ENCODE peak calls at places on chromosomes 3 and 15, in ten cellular contexts. N is endodermal cell, I is lung, X is right cardiac atrium, Y is HepG2, M is heart right ventricle, H is AG10803, K is thyroid gland, E is astrocyte, T is A549. S is an unnamed sample.

GRCh38 chr15:85329561-85330421 is 50.6 kb upstream of the AKAP13 start:
- DNase-seq in N (no peak), T (peak; percentile 44), K (peak; percentile 44), Y (no peak), E (peak; percentile 42), H (peak; percentile 63), I (no peak), M (no peak), X (no peak), S (no peak)

GRCh38 chr3:14177580-14178246 is 688 bp downstream of the XPC start:
- DNase-seq in H (no peak), Y (peak; percentile 15), M (no peak), I (no peak), N (no peak), E (peak; percentile 13), X (no peak), K (no peak), T (no peak), S (no peak)

GRCh38 chr15:66130496-66131014 is 123.0 kb downstream of the MEGF11 start:
- DNase-seq in T (no peak), K (no peak), Y (no peak), X (no peak), E (no peak), M (no peak), I (no peak), N (no peak), H (no peak), S (no peak)

GRCh38 chr3:187916072-187916471 is 170.8 kb upstream of the BCL6 start:
- DNase-seq in M (no peak), Y (no peak), I (no peak), K (no peak), X (no peak), E (no peak), N (no peak), H (no peak), T (no peak), S (no peak)

GRCh38 chr15:37104413-37105392 is 4.4 kb upstream of the MEIS2 start:
- DNase-seq in X (no peak), E (no peak), T (no peak), Y (no peak), N (peak; percentile 59), M (no peak), K (no peak), H (no peak), I (no peak), S (peak; percentile 45)

GRCh38 chr3:62046326-62046725 is 327.0 kb downstream of the FEZF2 start:
- DNase-seq in M (no peak), K (no peak), I (no peak), H (peak; percentile 34), E (peak; percentile 56), Y (no peak), N (no peak), X (no peak), T (no peak), S (no peak)

GRCh38 chr3:50850639-50851511 is 176.1 kb downstream of the DOCK3 start:
- DNase-seq in E (no peak), M (no peak), I (no peak), K (no peak), X (no peak), Y (no peak), T (no peak), H (no peak), N (no peak), S (no peak)

GRCh38 chr15:84734794-84735479 is 13.5 kb upstream of the ZNF592 start:
- DNase-seq in H (no peak), X (peak; percentile 35), K (peak; percentile 80), N (peak; percentile 93), Y (peak; percentile 56), T (peak; percentile 93), I (peak; percentile 82), E (peak; percentile 72), M (peak; percentile 47), S (peak; percentile 89)

GRCh38 chr3:150147776-150148175 is 177.1 kb upstream of the PFN2 start:
- DNase-seq in X (no peak), I (no peak), N (no peak), Y (no peak), K (peak; percentile 24), M (no peak), H (no peak), T (no peak), E (peak; percentile 69), S (no peak)

GRCh38 chr15:65059369-65059750 is 8.4 kb downstream of the RASL12 start:
- DNase-seq in E (no peak), T (no peak), N (no peak), I (no peak), X (no peak), M (no peak), Y (no peak), H (no peak), K (no peak), S (no peak)

GRCh38 chr3:39438880-39439279 is 28.6 kb upstream of the MOBP start:
- DNase-seq in H (no peak), K (no peak), E (no peak), T (no peak), Y (no peak), N (no peak), I (no peak), M (no peak), X (no peak), S (no peak)

GRCh38 chr15:98861188-98861587 is 146.4 kb downstream of the PGPEP1L start:
- DNase-seq in K (no peak), H (no peak), E (no peak), I (no peak), X (no peak), T (peak; percentile 46), M (no peak), Y (no peak), N (no peak), S (no peak)

GRCh38 chr15:98863983-98864382 is 143.6 kb downstream of the PGPEP1L start:
- DNase-seq in X (no peak), E (no peak), Y (no peak), M (no peak), I (no peak), H (no peak), K (no peak), N (no peak), T (no peak), S (no peak)

GRCh38 chr15:98866503-98866902 is 141.1 kb downstream of the PGPEP1L start:
- DNase-seq in H (peak; percentile 68), K (no peak), E (peak; percentile 92), Y (no peak), X (no peak), M (no peak), T (peak; percentile 77), N (no peak), I (no peak), S (peak; percentile 48)

GRCh38 chr15:98868564-98868963 is 139.0 kb downstream of the PGPEP1L start:
- DNase-seq in K (no peak), M (no peak), H (no peak), E (no peak), X (no peak), Y (no peak), I (no peak), T (peak; percentile 50), N (no peak), S (no peak)

DNA sequence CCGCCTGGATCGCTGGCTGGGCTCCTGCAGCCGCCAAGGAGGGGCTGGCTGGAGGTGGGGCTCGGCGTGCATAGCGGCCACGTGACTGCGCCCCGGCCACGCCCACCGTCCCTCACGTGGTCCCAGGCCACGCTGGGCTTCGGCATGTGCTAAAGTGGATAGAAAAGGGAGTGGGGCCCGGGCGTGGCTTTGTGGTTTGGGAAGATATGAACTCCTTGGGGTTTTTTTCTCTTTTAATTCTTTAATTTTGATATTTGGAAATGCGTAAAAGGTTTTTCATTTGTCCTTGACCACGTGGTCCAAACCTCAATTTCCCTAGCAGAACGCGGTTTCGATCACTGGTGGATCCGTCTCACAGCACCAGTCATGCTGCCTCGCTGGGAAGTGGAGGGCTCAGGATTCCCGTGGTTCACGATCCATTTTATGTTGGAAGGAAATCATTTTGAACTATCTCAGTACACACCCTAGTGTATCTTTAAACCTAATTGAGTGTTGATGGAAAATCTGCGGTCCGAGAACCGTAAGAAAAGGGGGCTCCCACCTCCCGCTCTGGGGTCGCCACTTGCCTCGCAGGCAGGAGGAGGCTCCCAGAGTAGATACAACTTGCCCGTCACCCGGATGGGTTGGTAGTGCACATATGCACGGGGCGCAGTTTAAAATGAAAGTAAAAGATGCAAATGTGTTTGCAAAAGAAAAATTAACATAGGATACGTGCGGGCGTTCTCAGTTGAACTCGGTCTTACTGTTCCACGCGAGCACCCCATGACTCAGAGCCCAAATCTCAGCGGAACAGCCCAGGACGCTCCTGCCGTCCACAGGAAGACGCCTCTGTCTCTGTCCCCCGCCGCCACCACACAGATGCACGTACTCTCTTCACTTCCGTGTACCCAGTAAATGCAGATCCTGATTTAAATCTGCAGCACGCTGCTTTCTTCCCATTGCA is 141.9 kb downstream of the PGPEP1L start:
- DNase-seq in K (peak; percentile 84), T (peak; percentile 94), N (no peak), Y (peak; percentile 28), I (peak; percentile 67), M (peak; percentile 76), E (peak; percentile 67), H (peak; percentile 71), X (peak; percentile 86), S (peak; percentile 50)
- H3K4me3 ChIP-seq in K (peak overlapping the region; percentile 1), T (peak overlapping the region; percentile 35), N (no peak overlapping the region), Y (peak overlapping the region; percentile 46), I (peak overlapping the region; percentile 17), M (peak overlapping the region; percentile 68), E (peak overlapping the region; percentile 55), H (peak overlapping the region; percentile 61), X (peak overlapping the region; percentile 73), S (peak overlapping the region; percentile 39)

GRCh38 chr15:44541282-44541958 is 4.5 kb downstream of the EIF3J start:
- DNase-seq in H (peak; percentile 91), Y (peak; percentile 16), X (no peak), E (peak; percentile 85), N (no peak), K (no peak), T (peak; percentile 17), I (no peak), M (no peak), S (no peak)
- H3K4me3 ChIP-seq in H (no peak overlapping the region), Y (no peak overlapping the region), X (no peak overlapping the region), E (peak overlapping the region; percentile 29), N (no peak overlapping the region), K (no peak overlapping the region), T (no peak overlapping the region), I (no peak overlapping the region), M (no peak overlapping the region), S (no peak overlapping the region)

DNA sequence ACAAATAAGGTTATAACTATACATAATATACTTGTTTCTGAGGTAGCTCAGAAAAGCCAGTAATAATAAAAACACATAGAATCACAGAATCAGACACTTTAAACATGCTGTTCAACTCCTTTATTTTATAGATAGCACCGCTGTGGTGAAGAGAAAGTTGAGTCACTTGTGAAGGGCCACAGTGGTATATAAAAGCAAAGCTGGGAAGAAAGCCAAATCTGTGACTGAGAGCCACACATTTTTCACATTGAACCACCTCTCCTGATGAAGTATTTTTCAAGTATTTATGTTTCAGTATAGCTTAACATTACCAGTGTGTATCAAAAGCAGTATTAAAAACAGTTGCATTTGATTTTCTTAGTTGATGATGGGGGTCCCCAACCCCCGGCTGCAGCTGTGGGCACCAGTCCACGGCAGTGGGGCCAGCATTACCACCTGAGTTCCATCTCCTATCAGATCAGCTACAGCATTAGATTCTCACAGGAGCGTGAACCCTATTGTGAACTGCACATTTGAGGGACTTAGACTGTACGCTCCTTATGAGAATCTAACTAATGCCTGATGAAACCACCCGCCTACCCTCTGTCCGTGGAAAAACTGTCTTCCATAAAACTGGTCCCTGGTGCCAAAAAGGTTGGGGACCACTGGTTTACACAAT is 46.2 kb downstream of the TBL1XR1 start:
- DNase-seq in K (no peak), E (peak; percentile 92), I (no peak), N (no peak), H (peak; percentile 60), Y (peak; percentile 18), M (no peak), X (no peak), T (peak; percentile 7), S (no peak)
- H3K4me3 ChIP-seq in K (no peak overlapping the region), E (no peak overlapping the region), I (no peak overlapping the region), N (no peak overlapping the region), H (no peak overlapping the region), Y (no peak overlapping the region), M (no peak overlapping the region), X (no peak overlapping the region), T (no peak overlapping the region), S (no peak overlapping the region)

GRCh38 chr15:78035861-78036476 is 41.5 kb downstream of the TBC1D2B start:
- DNase-seq in Y (peak; percentile 85), I (no peak), T (no peak), N (no peak), K (no peak), E (no peak), X (no peak), H (no peak), M (no peak), S (no peak)
- H3K4me3 ChIP-seq in Y (no peak overlapping the region), I (no peak overlapping the region), T (no peak overlapping the region), N (no peak overlapping the region), K (no peak overlapping the region), E (no peak overlapping the region), X (no peak overlapping the region), H (no peak overlapping the region), M (no peak overlapping the region), S (no peak overlapping the region)